ENCODE peak calls at places on chromosomes 12 and 14, in five cellular contexts. One of them, this sample, is unnamed.

GRCh38 chr14:39036760-39037159 is 66.3 kb downstream of the SEC23A start:
- DNase-seq in Calu3: no peak
- DNase-seq in mammary epithelial cell: no peak
- DNase-seq in cardiac fibroblast: no peak
- DNase-seq in Panc1: no peak
- DNase-seq in this sample: no peak

GRCh38 chr12:111693818-111694217 is 8.0 kb downstream of the ACAD10 start:
- DNase-seq in Calu3: no peak
- DNase-seq in mammary epithelial cell: no peak
- DNase-seq in cardiac fibroblast: no peak
- DNase-seq in Panc1: no peak
- DNase-seq in this sample: no peak

GRCh38 chr14:68020999-68021663 is 201.6 kb downstream of the RAD51B start:
- DNase-seq in Calu3: no peak
- DNase-seq in mammary epithelial cell: no peak
- DNase-seq in cardiac fibroblast: no peak
- DNase-seq in Panc1: no peak
- DNase-seq in this sample: no peak

GRCh38 chr14:92609955-92610354 is 96.4 kb downstream of the RIN3 start:
- DNase-seq in Calu3: no peak
- DNase-seq in mammary epithelial cell: peak
- DNase-seq in cardiac fibroblast: no peak
- DNase-seq in Panc1: no peak
- DNase-seq in this sample: no peak

GRCh38 chr12:1517007-1517406 is 77.4 kb downstream of the FBXL14 start:
- DNase-seq in Calu3: no peak
- DNase-seq in mammary epithelial cell: peak
- DNase-seq in cardiac fibroblast: peak
- DNase-seq in Panc1: no peak
- DNase-seq in this sample: no peak

GRCh38 chr12:52415870-52416750 is 10.0 kb upstream of the KRT82 start:
- DNase-seq in Calu3: no peak
- DNase-seq in mammary epithelial cell: peak
- DNase-seq in cardiac fibroblast: peak
- DNase-seq in Panc1: no peak
- DNase-seq in this sample: no peak

GRCh38 chr12:88538697-88539096 is 41.6 kb downstream of the KITLG start:
- DNase-seq in Calu3: no peak
- DNase-seq in mammary epithelial cell: no peak
- DNase-seq in cardiac fibroblast: no peak
- DNase-seq in Panc1: no peak
- DNase-seq in this sample: no peak

GRCh38 chr12:77220586-77220985 is 155.2 kb upstream of the E2F7 start:
- DNase-seq in Calu3: no peak
- DNase-seq in mammary epithelial cell: no peak
- DNase-seq in cardiac fibroblast: peak
- DNase-seq in Panc1: no peak
- DNase-seq in this sample: no peak

GRCh38 chr12:69274861-69275260 is 35.5 kb downstream of the CPSF6 start:
- DNase-seq in Calu3: no peak
- DNase-seq in mammary epithelial cell: peak
- DNase-seq in cardiac fibroblast: peak
- DNase-seq in Panc1: no peak
- DNase-seq in this sample: no peak

GRCh38 chr12:2834581-2835491 is at the start of gene NRIP2:
- DNase-seq in Calu3: no peak
- DNase-seq in mammary epithelial cell: no peak
- DNase-seq in cardiac fibroblast: peak
- DNase-seq in Panc1: no peak
- DNase-seq in this sample: no peak

GRCh38 chr14:101977311-101978071 is 13.1 kb downstream of the DYNC1H1 start:
- DNase-seq in Calu3: no peak
- DNase-seq in mammary epithelial cell: no peak
- DNase-seq in cardiac fibroblast: no peak
- DNase-seq in Panc1: no peak
- DNase-seq in this sample: no peak

GRCh38 chr14:39731912-39732311 is 299.7 kb upstream of the FBXO33 start:
- DNase-seq in Calu3: no peak
- DNase-seq in mammary epithelial cell: no peak
- DNase-seq in cardiac fibroblast: no peak
- DNase-seq in Panc1: no peak
- DNase-seq in this sample: no peak

GRCh38 chr14:20435454-20436362 is at the start of gene KLHL33:
- DNase-seq in Calu3: no peak
- DNase-seq in mammary epithelial cell: no peak
- DNase-seq in cardiac fibroblast: no peak
- DNase-seq in Panc1: no peak
- DNase-seq in this sample: no peak

GRCh38 chr12:113874999-113875561 is 91.0 kb downstream of the RBM19 start:
- DNase-seq in Calu3: no peak
- DNase-seq in mammary epithelial cell: no peak
- DNase-seq in cardiac fibroblast: peak
- DNase-seq in Panc1: no peak
- DNase-seq in this sample: no peak

GRCh38 chr14:23352506-23353432 is at the start of gene SLC22A17:
- DNase-seq in Calu3: peak
- DNase-seq in mammary epithelial cell: peak
- DNase-seq in cardiac fibroblast: peak
- DNase-seq in Panc1: no peak
- DNase-seq in this sample: no peak

GRCh38 chr12:116423053-116423452 is 136.1 kb upstream of the MAP1LC3B2 start:
- DNase-seq in Calu3: no peak
- DNase-seq in mammary epithelial cell: peak
- DNase-seq in cardiac fibroblast: peak
- DNase-seq in Panc1: no peak
- DNase-seq in this sample: no peak

GRCh38 chr12:13373803-13374202 is 177.3 kb downstream of the EMP1 start:
- DNase-seq in Calu3: no peak
- DNase-seq in mammary epithelial cell: no peak
- DNase-seq in cardiac fibroblast: no peak
- DNase-seq in Panc1: no peak
- DNase-seq in this sample: no peak

GRCh38 chr12:131943876-131944275 is 5.9 kb upstream of the EP400 start:
- DNase-seq in Calu3: no peak
- DNase-seq in mammary epithelial cell: no peak
- DNase-seq in cardiac fibroblast: no peak
- DNase-seq in Panc1: no peak
- DNase-seq in this sample: no peak

GRCh38 chr12:78181544-78182162 is 351.0 kb downstream of the NAV3 start:
- DNase-seq in Calu3: peak
- DNase-seq in mammary epithelial cell: peak
- DNase-seq in cardiac fibroblast: peak
- DNase-seq in Panc1: no peak
- DNase-seq in this sample: no peak

GRCh38 chr12:19507823-19508222 is 68.5 kb downstream of the AEBP2 start:
- DNase-seq in Calu3: no peak
- DNase-seq in mammary epithelial cell: peak
- DNase-seq in cardiac fibroblast: peak
- DNase-seq in Panc1: no peak
- DNase-seq in this sample: no peak

GRCh38 chr12:4813741-4814140 is 93.5 kb downstream of the GALNT8 start:
- DNase-seq in Calu3: no peak
- DNase-seq in mammary epithelial cell: peak
- DNase-seq in cardiac fibroblast: no peak
- DNase-seq in Panc1: no peak
- DNase-seq in this sample: no peak

GRCh38 chr12:24705741-24706358 is 243.1 kb downstream of the BCAT1 start:
- DNase-seq in Calu3: no peak
- DNase-seq in mammary epithelial cell: no peak
- DNase-seq in cardiac fibroblast: peak
- DNase-seq in Panc1: no peak
- DNase-seq in this sample: no peak

GRCh38 chr12:102421801-102422583 is 58.4 kb downstream of the IGF1 start:
- DNase-seq in Calu3: no peak
- DNase-seq in mammary epithelial cell: no peak
- DNase-seq in cardiac fibroblast: no peak
- DNase-seq in Panc1: no peak
- DNase-seq in this sample: no peak

GRCh38 chr12:76240281-76240680 is 107.9 kb downstream of the BBS10 start:
- DNase-seq in Calu3: no peak
- DNase-seq in mammary epithelial cell: no peak
- DNase-seq in cardiac fibroblast: no peak
- DNase-seq in Panc1: no peak
- DNase-seq in this sample: no peak

GRCh38 chr14:71482701-71483100 is 449.5 kb upstream of the RGS6 start:
- DNase-seq in Calu3: no peak
- DNase-seq in mammary epithelial cell: no peak
- DNase-seq in cardiac fibroblast: peak
- DNase-seq in Panc1: no peak
- DNase-seq in this sample: no peak

GRCh38 chr14:63273717-63274673 is 44.7 kb downstream of the GPHB5 start:
- DNase-seq in Calu3: no peak
- DNase-seq in mammary epithelial cell: no peak
- DNase-seq in cardiac fibroblast: peak
- DNase-seq in Panc1: no peak
- DNase-seq in this sample: no peak

GRCh38 chr12:47192046-47192445 is 112.3 kb upstream of the AMIGO2 start:
- DNase-seq in Calu3: no peak
- DNase-seq in mammary epithelial cell: no peak
- DNase-seq in cardiac fibroblast: no peak
- DNase-seq in Panc1: no peak
- DNase-seq in this sample: no peak

GRCh38 chr14:21997300-21997699 is 323.7 kb upstream of the OR4E1 start:
- DNase-seq in Calu3: peak
- DNase-seq in mammary epithelial cell: peak
- DNase-seq in cardiac fibroblast: no peak
- DNase-seq in Panc1: no peak
- DNase-seq in this sample: no peak

GRCh38 chr12:6960291-6961277 is 9.4 kb downstream of the PTPN6 start:
- DNase-seq in Calu3: no peak
- DNase-seq in mammary epithelial cell: no peak
- DNase-seq in cardiac fibroblast: peak
- DNase-seq in Panc1: no peak
- DNase-seq in this sample: peak
- TF ChIP-seq CTCF in Calu3: no peak
- TF ChIP-seq CTCF in mammary epithelial cell: peak
- TF ChIP-seq CTCF in cardiac fibroblast: no peak
- TF ChIP-seq CTCF in Panc1: no peak
- TF ChIP-seq CTCF in this sample: no peak

DNA sequence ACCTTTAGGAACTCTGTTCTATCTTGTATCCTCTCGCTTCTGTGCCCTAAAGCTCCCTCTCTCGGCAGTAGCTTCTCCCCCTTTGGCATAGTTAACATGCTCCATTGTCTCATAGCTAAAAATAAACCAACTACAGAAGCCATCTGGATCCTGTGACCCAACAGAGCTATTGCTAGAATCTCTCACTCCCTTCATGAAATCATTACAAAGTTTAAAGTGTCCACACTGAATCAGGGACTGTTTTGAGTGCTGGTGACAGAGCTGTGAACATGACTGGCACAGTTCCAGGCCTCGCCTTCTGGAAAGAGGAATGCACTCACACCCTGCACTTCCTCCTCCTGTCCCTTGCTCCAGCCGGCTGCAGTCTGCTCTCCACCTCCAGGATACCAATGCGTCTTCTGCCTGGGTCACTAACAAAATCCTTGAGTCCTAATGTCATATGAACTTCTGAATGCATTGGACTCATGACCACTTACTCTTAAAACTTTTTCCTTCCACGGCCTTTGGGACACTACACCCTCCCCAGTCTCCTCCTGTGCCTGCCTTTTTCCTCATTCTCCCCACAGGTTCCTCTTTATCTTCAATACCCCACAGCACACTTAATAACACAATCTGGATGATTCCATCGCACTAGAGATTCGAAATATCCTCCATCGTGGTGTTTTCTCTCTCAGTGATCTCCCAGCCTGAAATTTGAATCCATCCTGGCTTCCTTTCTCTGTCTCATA is 13.2 kb downstream of the PLBD1 start:
- DNase-seq in Calu3: peak
- DNase-seq in mammary epithelial cell: peak
- DNase-seq in cardiac fibroblast: peak
- DNase-seq in Panc1: no peak
- DNase-seq in this sample: no peak
- TF ChIP-seq CTCF in Calu3: no peak
- TF ChIP-seq CTCF in mammary epithelial cell: peak
- TF ChIP-seq CTCF in cardiac fibroblast: no peak
- TF ChIP-seq CTCF in Panc1: no peak
- TF ChIP-seq CTCF in this sample: no peak

DNA sequence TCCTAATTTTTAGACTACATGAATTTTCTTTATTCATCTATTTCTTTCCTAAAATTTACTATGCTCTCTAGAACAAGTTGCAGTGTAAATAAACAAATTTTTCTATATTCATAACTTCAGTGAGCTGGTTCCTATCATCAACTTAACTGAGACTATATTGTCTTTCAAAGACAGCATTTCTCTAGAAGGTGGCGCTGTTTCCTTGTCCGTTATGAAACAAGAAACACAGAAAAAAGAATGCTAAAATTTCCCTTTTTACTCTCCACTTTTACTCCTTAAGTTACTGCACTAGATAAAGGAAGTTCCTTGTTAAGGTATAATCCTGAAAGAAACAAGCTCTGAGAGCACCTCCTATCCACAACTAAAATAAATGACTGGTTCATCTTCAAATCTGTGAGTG is 8.2 kb upstream of the CLEC2A start:
- DNase-seq in Calu3: no peak
- DNase-seq in mammary epithelial cell: no peak
- DNase-seq in cardiac fibroblast: peak
- DNase-seq in Panc1: no peak
- DNase-seq in this sample: no peak
- TF ChIP-seq CTCF in Calu3: no peak
- TF ChIP-seq CTCF in mammary epithelial cell: peak
- TF ChIP-seq CTCF in cardiac fibroblast: peak
- TF ChIP-seq CTCF in Panc1: peak
- TF ChIP-seq CTCF in this sample: no peak

GRCh38 chr12:108812324-108812723 is 45.1 kb downstream of the SSH1 start:
- DNase-seq in Calu3: no peak
- DNase-seq in mammary epithelial cell: no peak
- DNase-seq in cardiac fibroblast: no peak
- DNase-seq in Panc1: no peak
- DNase-seq in this sample: no peak

GRCh38 chr12:108807476-108807875 is 49.9 kb downstream of the SSH1 start:
- DNase-seq in Calu3: no peak
- DNase-seq in mammary epithelial cell: no peak
- DNase-seq in cardiac fibroblast: no peak
- DNase-seq in Panc1: no peak
- DNase-seq in this sample: no peak

GRCh38 chr12:108807996-108808725 is 49.2 kb downstream of the SSH1 start:
- DNase-seq in Calu3: no peak
- DNase-seq in mammary epithelial cell: no peak
- DNase-seq in cardiac fibroblast: no peak
- DNase-seq in Panc1: no peak
- DNase-seq in this sample: no peak

GRCh38 chr12:108811411-108812185 is 45.8 kb downstream of the SSH1 start:
- DNase-seq in Calu3: no peak
- DNase-seq in mammary epithelial cell: no peak
- DNase-seq in cardiac fibroblast: peak
- DNase-seq in Panc1: no peak
- DNase-seq in this sample: no peak

DNA sequence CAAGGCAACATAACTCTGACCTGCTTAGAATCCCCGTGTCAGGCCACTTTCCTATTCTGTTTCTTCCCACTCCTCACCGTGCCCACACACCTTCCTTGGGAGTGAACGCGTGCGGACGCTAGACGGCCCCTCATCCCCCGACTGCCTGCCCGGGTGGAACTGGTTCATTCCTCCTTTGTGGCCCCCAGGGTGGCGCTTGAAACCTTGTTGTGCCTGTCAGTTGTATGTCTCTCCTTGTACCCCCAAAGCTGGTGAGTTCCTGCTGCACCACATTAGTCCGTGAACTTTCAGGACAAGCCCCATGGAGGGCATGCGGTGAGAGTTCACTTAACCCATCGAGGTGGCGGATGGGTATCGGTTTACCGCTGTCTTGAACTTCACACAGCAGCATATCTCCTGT is 46.7 kb downstream of the SSH1 start:
- DNase-seq in Calu3: no peak
- DNase-seq in mammary epithelial cell: no peak
- DNase-seq in cardiac fibroblast: no peak
- DNase-seq in Panc1: no peak
- DNase-seq in this sample: no peak
- TF ChIP-seq CTCF in Calu3: no peak
- TF ChIP-seq CTCF in mammary epithelial cell: no peak
- TF ChIP-seq CTCF in cardiac fibroblast: no peak
- TF ChIP-seq CTCF in Panc1: no peak
- TF ChIP-seq CTCF in this sample: no peak